ENCODE peak calls at places on chromosomes 16 and 17, in five cellular contexts. One of them, this sample, is unnamed.

GRCh38 chr17:50539762-50540440 is 7.1 kb upstream of the SPATA20 start:
- DNase-seq in HCT116: no peak
- DNase-seq in Peyer's patch: peak
- DNase-seq in transverse colon: peak
- DNase-seq in IMR-90: no peak
- DNase-seq in this sample: no peak

GRCh38 chr16:81491522-81492188 is 47.0 kb downstream of the CMIP start:
- DNase-seq in HCT116: no peak
- DNase-seq in Peyer's patch: no peak
- DNase-seq in transverse colon: no peak
- DNase-seq in IMR-90: peak
- DNase-seq in this sample: no peak

GRCh38 chr17:10792156-10792555 is 11.7 kb downstream of the TMEM238L start:
- DNase-seq in HCT116: no peak
- DNase-seq in Peyer's patch: peak
- DNase-seq in transverse colon: peak
- DNase-seq in IMR-90: no peak
- DNase-seq in this sample: no peak

GRCh38 chr16:1193143-1193824 is 31.8 kb downstream of the TPSG1 start:
- DNase-seq in HCT116: peak
- DNase-seq in Peyer's patch: no peak
- DNase-seq in transverse colon: peak
- DNase-seq in IMR-90: no peak
- DNase-seq in this sample: no peak

GRCh38 chr17:77445030-77445907 is 304.5 kb downstream of the SEC14L1 start:
- DNase-seq in HCT116: no peak
- DNase-seq in Peyer's patch: no peak
- DNase-seq in transverse colon: peak
- DNase-seq in IMR-90: peak
- DNase-seq in this sample: no peak

GRCh38 chr17:2905269-2905668 is 109.0 kb downstream of the RAP1GAP2 start:
- DNase-seq in HCT116: no peak
- DNase-seq in Peyer's patch: no peak
- DNase-seq in transverse colon: no peak
- DNase-seq in IMR-90: no peak
- DNase-seq in this sample: no peak

GRCh38 chr17:58335779-58336455 is 7.3 kb upstream of the TSPOAP1 start:
- DNase-seq in HCT116: no peak
- DNase-seq in Peyer's patch: peak
- DNase-seq in transverse colon: peak
- DNase-seq in IMR-90: no peak
- DNase-seq in this sample: peak

GRCh38 chr17:51794466-51794865 is 364.0 kb downstream of the CA10 start:
- DNase-seq in HCT116: no peak
- DNase-seq in Peyer's patch: no peak
- DNase-seq in transverse colon: no peak
- DNase-seq in IMR-90: no peak
- DNase-seq in this sample: no peak

GRCh38 chr16:1048442-1049112 is 24.0 kb upstream of the SSTR5 start:
- DNase-seq in HCT116: no peak
- DNase-seq in Peyer's patch: no peak
- DNase-seq in transverse colon: peak
- DNase-seq in IMR-90: peak
- DNase-seq in this sample: no peak

GRCh38 chr17:61255609-61256008 is 144.0 kb upstream of the TBX2 start:
- DNase-seq in HCT116: no peak
- DNase-seq in Peyer's patch: no peak
- DNase-seq in transverse colon: no peak
- DNase-seq in IMR-90: no peak
- DNase-seq in this sample: no peak

GRCh38 chr16:11232852-11233726 is 22.9 kb downstream of the SOCS1 start:
- DNase-seq in HCT116: no peak
- DNase-seq in Peyer's patch: peak
- DNase-seq in transverse colon: peak
- DNase-seq in IMR-90: no peak
- DNase-seq in this sample: peak

GRCh38 chr16:81558444-81559175 is 114.0 kb downstream of the CMIP start:
- DNase-seq in HCT116: no peak
- DNase-seq in Peyer's patch: peak
- DNase-seq in transverse colon: peak
- DNase-seq in IMR-90: no peak
- DNase-seq in this sample: no peak

GRCh38 chr16:11303405-11304138 is 22.4 kb upstream of the PRM1 start:
- DNase-seq in HCT116: no peak
- DNase-seq in Peyer's patch: no peak
- DNase-seq in transverse colon: no peak
- DNase-seq in IMR-90: no peak
- DNase-seq in this sample: no peak

GRCh38 chr17:44385287-44386181 is 3.9 kb downstream of the ITGA2B start:
- DNase-seq in HCT116: peak
- DNase-seq in Peyer's patch: peak
- DNase-seq in transverse colon: peak
- DNase-seq in IMR-90: peak
- DNase-seq in this sample: peak

GRCh38 chr16:28477311-28477920 is 5.3 kb upstream of the NPIPB7 start:
- DNase-seq in HCT116: no peak
- DNase-seq in Peyer's patch: no peak
- DNase-seq in transverse colon: no peak
- DNase-seq in IMR-90: no peak
- DNase-seq in this sample: no peak

GRCh38 chr17:65697661-65698060 is 136.2 kb upstream of the AXIN2 start:
- DNase-seq in HCT116: no peak
- DNase-seq in Peyer's patch: no peak
- DNase-seq in transverse colon: peak
- DNase-seq in IMR-90: no peak
- DNase-seq in this sample: no peak

GRCh38 chr16:3012246-3012645 is 477 bp upstream of the CLDN9 start:
- DNase-seq in HCT116: no peak
- DNase-seq in Peyer's patch: no peak
- DNase-seq in transverse colon: no peak
- DNase-seq in IMR-90: no peak
- DNase-seq in this sample: no peak

GRCh38 chr17:29613371-29613837 is 9.3 kb downstream of the CORO6 start:
- DNase-seq in HCT116: no peak
- DNase-seq in Peyer's patch: peak
- DNase-seq in transverse colon: peak
- DNase-seq in IMR-90: peak
- DNase-seq in this sample: peak

GRCh38 chr17:57294075-57294474 is 37.8 kb downstream of the MSI2 start:
- DNase-seq in HCT116: no peak
- DNase-seq in Peyer's patch: no peak
- DNase-seq in transverse colon: no peak
- DNase-seq in IMR-90: no peak
- DNase-seq in this sample: no peak

GRCh38 chr16:30628628-30629342 is 18.6 kb upstream of the ZNF689 start:
- DNase-seq in HCT116: peak
- DNase-seq in Peyer's patch: peak
- DNase-seq in transverse colon: peak
- DNase-seq in IMR-90: peak
- DNase-seq in this sample: peak

GRCh38 chr17:61496174-61496956 is 44.1 kb downstream of the TBX4 start:
- DNase-seq in HCT116: no peak
- DNase-seq in Peyer's patch: no peak
- DNase-seq in transverse colon: no peak
- DNase-seq in IMR-90: no peak
- DNase-seq in this sample: no peak

GRCh38 chr16:69105501-69106361 is at the start of gene HAS3:
- DNase-seq in HCT116: peak
- DNase-seq in Peyer's patch: peak
- DNase-seq in transverse colon: peak
- DNase-seq in IMR-90: peak
- DNase-seq in this sample: peak

GRCh38 chr17:38440614-38441397 is 12.5 kb downstream of the ARHGAP23 start:
- DNase-seq in HCT116: no peak
- DNase-seq in Peyer's patch: no peak
- DNase-seq in transverse colon: no peak
- DNase-seq in IMR-90: no peak
- DNase-seq in this sample: no peak

GRCh38 chr17:7650509-7651096 is at the start of gene ATP1B2:
- DNase-seq in HCT116: no peak
- DNase-seq in Peyer's patch: peak
- DNase-seq in transverse colon: peak
- DNase-seq in IMR-90: no peak
- DNase-seq in this sample: peak

GRCh38 chr17:76208120-76208519 is 32.2 kb downstream of the RNF157 start:
- DNase-seq in HCT116: no peak
- DNase-seq in Peyer's patch: no peak
- DNase-seq in transverse colon: no peak
- DNase-seq in IMR-90: no peak
- DNase-seq in this sample: no peak

GRCh38 chr17:82048571-82048971 is 3.0 kb downstream of the RFNG start:
- DNase-seq in HCT116: no peak
- DNase-seq in Peyer's patch: no peak
- DNase-seq in transverse colon: no peak
- DNase-seq in IMR-90: no peak
- DNase-seq in this sample: no peak

GRCh38 chr17:82050152-82050760 is 1.4 kb downstream of the RFNG start:
- DNase-seq in HCT116: no peak
- DNase-seq in Peyer's patch: no peak
- DNase-seq in transverse colon: no peak
- DNase-seq in IMR-90: no peak
- DNase-seq in this sample: no peak

GRCh38 chr17:82050761-82051641 is 610 bp downstream of the RFNG start:
- DNase-seq in HCT116: no peak
- DNase-seq in Peyer's patch: no peak
- DNase-seq in transverse colon: no peak
- DNase-seq in IMR-90: no peak
- DNase-seq in this sample: peak

GRCh38 chr17:82049106-82049505 is 2.5 kb downstream of the RFNG start:
- DNase-seq in HCT116: no peak
- DNase-seq in Peyer's patch: no peak
- DNase-seq in transverse colon: no peak
- DNase-seq in IMR-90: no peak
- DNase-seq in this sample: no peak

DNA sequence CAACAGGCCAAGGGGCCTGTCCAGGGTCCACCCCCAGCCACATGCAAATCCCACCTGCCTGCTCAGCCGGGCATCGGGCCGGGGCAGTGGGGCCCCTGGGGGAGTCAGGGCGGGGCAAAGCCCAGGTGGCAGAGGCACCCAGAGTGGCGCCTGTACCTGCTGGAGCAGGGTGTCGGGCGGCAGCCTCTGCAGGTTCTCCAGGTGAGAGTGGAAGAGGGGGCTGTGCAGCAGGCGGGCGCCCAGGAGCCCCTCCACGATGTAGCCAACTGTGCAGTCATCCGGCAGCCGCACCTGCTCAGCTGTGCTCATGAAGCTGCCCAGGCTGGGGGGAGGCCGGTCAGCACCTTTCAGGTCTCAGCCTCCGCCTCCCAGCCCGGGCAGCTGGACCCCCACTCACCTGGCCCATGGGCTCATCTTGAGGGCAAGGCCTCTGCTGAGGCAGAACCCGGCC is 2.1 kb downstream of the RFNG start:
- DNase-seq in HCT116: no peak
- DNase-seq in Peyer's patch: no peak
- DNase-seq in transverse colon: no peak
- DNase-seq in IMR-90: no peak
- DNase-seq in this sample: no peak
- TF ChIP-seq POLR2A in HCT116: no peak
- TF ChIP-seq POLR2A in Peyer's patch: no peak
- TF ChIP-seq POLR2A in transverse colon: no peak
- TF ChIP-seq POLR2A in IMR-90: no peak
- TF ChIP-seq POLR2A in this sample: no peak

DNA sequence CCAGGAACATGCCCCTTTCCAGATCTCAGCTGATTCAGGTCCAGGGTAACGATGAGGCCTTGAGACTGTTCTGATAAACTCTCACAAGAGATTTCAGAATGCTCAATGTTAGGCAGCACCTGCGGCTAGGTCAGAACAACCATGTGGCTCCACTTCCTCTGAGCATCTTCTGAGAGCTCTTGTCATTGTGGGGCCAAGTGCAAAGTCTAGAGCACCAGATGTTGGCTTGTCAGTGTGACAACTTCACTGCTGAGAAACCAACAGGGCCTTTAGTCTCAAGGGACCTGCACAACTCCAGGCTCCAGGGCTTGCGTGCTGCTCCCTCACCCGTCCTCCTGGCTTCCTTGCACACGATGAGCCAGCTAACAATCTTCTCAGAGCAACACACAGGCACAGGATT is 29.0 kb downstream of the FCSK start:
- DNase-seq in HCT116: no peak
- DNase-seq in Peyer's patch: no peak
- DNase-seq in transverse colon: no peak
- DNase-seq in IMR-90: no peak
- DNase-seq in this sample: no peak
- TF ChIP-seq POLR2A in HCT116: no peak
- TF ChIP-seq POLR2A in Peyer's patch: no peak
- TF ChIP-seq POLR2A in transverse colon: no peak
- TF ChIP-seq POLR2A in IMR-90: no peak
- TF ChIP-seq POLR2A in this sample: no peak

GRCh38 chr17:40317880-40318834 is 9.2 kb downstream of the RARA start:
- DNase-seq in HCT116: peak
- DNase-seq in Peyer's patch: peak
- DNase-seq in transverse colon: peak
- DNase-seq in IMR-90: peak
- DNase-seq in this sample: peak

GRCh38 chr17:40317345-40317873 is 8.4 kb downstream of the RARA start:
- DNase-seq in HCT116: peak
- DNase-seq in Peyer's patch: peak
- DNase-seq in transverse colon: peak
- DNase-seq in IMR-90: peak
- DNase-seq in this sample: peak

GRCh38 chr17:40315678-40316570 is 6.9 kb downstream of the RARA start:
- DNase-seq in HCT116: no peak
- DNase-seq in Peyer's patch: no peak
- DNase-seq in transverse colon: no peak
- DNase-seq in IMR-90: no peak
- DNase-seq in this sample: peak

GRCh38 chr17:40315206-40315605 is 6.2 kb downstream of the RARA start:
- DNase-seq in HCT116: no peak
- DNase-seq in Peyer's patch: no peak
- DNase-seq in transverse colon: no peak
- DNase-seq in IMR-90: no peak
- DNase-seq in this sample: no peak

GRCh38 chr17:40316571-40317344 is 7.8 kb downstream of the RARA start:
- DNase-seq in HCT116: peak
- DNase-seq in Peyer's patch: peak
- DNase-seq in transverse colon: peak
- DNase-seq in IMR-90: peak
- DNase-seq in this sample: no peak
- TF ChIP-seq POLR2A in HCT116: no peak
- TF ChIP-seq POLR2A in Peyer's patch: peak
- TF ChIP-seq POLR2A in transverse colon: peak
- TF ChIP-seq POLR2A in IMR-90: no peak
- TF ChIP-seq POLR2A in this sample: no peak

DNA sequence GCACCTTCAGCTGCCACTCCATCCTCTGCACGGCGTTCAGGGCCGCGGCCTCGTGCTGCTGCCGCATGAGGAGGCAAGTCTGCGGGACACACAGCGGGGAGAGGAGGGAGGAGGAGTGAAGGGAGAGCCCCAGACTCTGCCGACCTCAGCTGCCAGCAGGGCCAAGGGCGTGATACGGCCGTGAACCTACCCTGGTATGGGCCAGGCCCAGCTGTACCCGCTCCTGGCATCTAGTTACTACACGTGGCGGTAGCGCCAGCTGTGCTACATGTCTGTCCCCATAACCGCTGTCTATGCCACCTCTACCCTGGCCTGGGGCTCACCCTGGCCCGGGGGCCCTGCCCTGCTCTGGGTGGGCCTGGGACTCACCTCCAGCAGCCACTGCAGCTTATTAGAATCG is 51.1 kb downstream of the ZNF778 start:
- DNase-seq in HCT116: no peak
- DNase-seq in Peyer's patch: no peak
- DNase-seq in transverse colon: no peak
- DNase-seq in IMR-90: no peak
- DNase-seq in this sample: no peak
- TF ChIP-seq POLR2A in HCT116: no peak
- TF ChIP-seq POLR2A in Peyer's patch: no peak
- TF ChIP-seq POLR2A in transverse colon: no peak
- TF ChIP-seq POLR2A in IMR-90: no peak
- TF ChIP-seq POLR2A in this sample: no peak